ENCODE peak calls at places on chromosomes 12 and 14, in eight cellular contexts. One of them, this sample, is unnamed.

GRCh38 chr14:32217301-32217700 is 14.2 kb upstream of the RNU6-8 start:
- DNase-seq in heart right ventricle: no peak
- DNase-seq in cardiac muscle cell: no peak
- DNase-seq in GM20000: no peak
- DNase-seq in coronary artery: no peak
- DNase-seq in fibroblast of the aortic adventitia: no peak
- DNase-seq in GM06990: no peak
- DNase-seq in astrocyte of the spinal cord: no peak
- DNase-seq in this sample: no peak

GRCh38 chr12:78961171-78961570 is 96.6 kb downstream of the SYT1 start:
- DNase-seq in heart right ventricle: no peak
- DNase-seq in cardiac muscle cell: no peak
- DNase-seq in GM20000: no peak
- DNase-seq in coronary artery: no peak
- DNase-seq in fibroblast of the aortic adventitia: no peak
- DNase-seq in GM06990: no peak
- DNase-seq in astrocyte of the spinal cord: no peak
- DNase-seq in this sample: no peak

GRCh38 chr12:94227066-94227465 is 78.7 kb downstream of the PLXNC1 start:
- DNase-seq in heart right ventricle: no peak
- DNase-seq in cardiac muscle cell: no peak
- DNase-seq in GM20000: no peak
- DNase-seq in coronary artery: no peak
- DNase-seq in fibroblast of the aortic adventitia: no peak
- DNase-seq in GM06990: no peak
- DNase-seq in astrocyte of the spinal cord: no peak
- DNase-seq in this sample: no peak

GRCh38 chr14:92531151-92531873 is 17.7 kb downstream of the RIN3 start:
- DNase-seq in heart right ventricle: no peak
- DNase-seq in cardiac muscle cell: no peak
- DNase-seq in GM20000: no peak
- DNase-seq in coronary artery: no peak
- DNase-seq in fibroblast of the aortic adventitia: no peak
- DNase-seq in GM06990: no peak
- DNase-seq in astrocyte of the spinal cord: no peak
- DNase-seq in this sample: no peak

GRCh38 chr14:19873178-19873577 is 1.8 kb upstream of the OR4K2 start:
- DNase-seq in heart right ventricle: no peak
- DNase-seq in cardiac muscle cell: no peak
- DNase-seq in GM20000: no peak
- DNase-seq in coronary artery: no peak
- DNase-seq in fibroblast of the aortic adventitia: no peak
- DNase-seq in GM06990: no peak
- DNase-seq in astrocyte of the spinal cord: no peak
- DNase-seq in this sample: no peak

GRCh38 chr14:105187116-105187515 is 6.0 kb upstream of the NUDT14 start:
- DNase-seq in heart right ventricle: no peak
- DNase-seq in cardiac muscle cell: no peak
- DNase-seq in GM20000: no peak
- DNase-seq in coronary artery: no peak
- DNase-seq in fibroblast of the aortic adventitia: no peak
- DNase-seq in GM06990: no peak
- DNase-seq in astrocyte of the spinal cord: no peak
- DNase-seq in this sample: no peak

GRCh38 chr12:104863549-104863948 is 94.5 kb downstream of the SLC41A2 start:
- DNase-seq in heart right ventricle: no peak
- DNase-seq in cardiac muscle cell: no peak
- DNase-seq in GM20000: no peak
- DNase-seq in coronary artery: no peak
- DNase-seq in fibroblast of the aortic adventitia: peak; percentile 77
- DNase-seq in GM06990: no peak
- DNase-seq in astrocyte of the spinal cord: no peak
- DNase-seq in this sample: no peak

GRCh38 chr14:104724981-104725771 is 1.1 kb downstream of the ADSS1 start:
- DNase-seq in heart right ventricle: peak; percentile 65
- DNase-seq in cardiac muscle cell: peak; percentile 39
- DNase-seq in GM20000: no peak
- DNase-seq in coronary artery: no peak
- DNase-seq in fibroblast of the aortic adventitia: peak; percentile 27
- DNase-seq in GM06990: no peak
- DNase-seq in astrocyte of the spinal cord: peak; percentile 33
- DNase-seq in this sample: no peak

GRCh38 chr14:28756896-28757570 is 9.6 kb upstream of the FOXG1 start:
- DNase-seq in heart right ventricle: no peak
- DNase-seq in cardiac muscle cell: peak; percentile 64
- DNase-seq in GM20000: no peak
- DNase-seq in coronary artery: no peak
- DNase-seq in fibroblast of the aortic adventitia: peak; percentile 60
- DNase-seq in GM06990: no peak
- DNase-seq in astrocyte of the spinal cord: peak; percentile 71
- DNase-seq in this sample: no peak

GRCh38 chr14:44347316-44347715 is 159.8 kb downstream of the FSCB start:
- DNase-seq in heart right ventricle: no peak
- DNase-seq in cardiac muscle cell: no peak
- DNase-seq in GM20000: no peak
- DNase-seq in coronary artery: no peak
- DNase-seq in fibroblast of the aortic adventitia: no peak
- DNase-seq in GM06990: no peak
- DNase-seq in astrocyte of the spinal cord: no peak
- DNase-seq in this sample: no peak

GRCh38 chr14:77654001-77654431 is 37.6 kb upstream of the SPTLC2 start:
- DNase-seq in heart right ventricle: no peak
- DNase-seq in cardiac muscle cell: no peak
- DNase-seq in GM20000: no peak
- DNase-seq in coronary artery: no peak
- DNase-seq in fibroblast of the aortic adventitia: no peak
- DNase-seq in GM06990: no peak
- DNase-seq in astrocyte of the spinal cord: no peak
- DNase-seq in this sample: no peak

GRCh38 chr14:95227279-95227860 is 70.0 kb upstream of the DICER1 start:
- DNase-seq in heart right ventricle: no peak
- DNase-seq in cardiac muscle cell: no peak
- DNase-seq in GM20000: no peak
- DNase-seq in coronary artery: peak; percentile 59
- DNase-seq in fibroblast of the aortic adventitia: no peak
- DNase-seq in GM06990: no peak
- DNase-seq in astrocyte of the spinal cord: peak; percentile 85
- DNase-seq in this sample: no peak

GRCh38 chr12:132243596-132244289 is 85.6 kb downstream of the GALNT9 start:
- DNase-seq in heart right ventricle: no peak
- DNase-seq in cardiac muscle cell: peak; percentile 42
- DNase-seq in GM20000: no peak
- DNase-seq in coronary artery: no peak
- DNase-seq in fibroblast of the aortic adventitia: no peak
- DNase-seq in GM06990: no peak
- DNase-seq in astrocyte of the spinal cord: no peak
- DNase-seq in this sample: no peak

GRCh38 chr12:23424685-23425084 is 524.8 kb downstream of the SOX5 start:
- DNase-seq in heart right ventricle: no peak
- DNase-seq in cardiac muscle cell: no peak
- DNase-seq in GM20000: no peak
- DNase-seq in coronary artery: no peak
- DNase-seq in fibroblast of the aortic adventitia: no peak
- DNase-seq in GM06990: no peak
- DNase-seq in astrocyte of the spinal cord: no peak
- DNase-seq in this sample: no peak

GRCh38 chr12:96258451-96258933 is 64.3 kb downstream of the ELK3 start:
- DNase-seq in heart right ventricle: peak; percentile 89
- DNase-seq in cardiac muscle cell: no peak
- DNase-seq in GM20000: no peak
- DNase-seq in coronary artery: no peak
- DNase-seq in fibroblast of the aortic adventitia: peak; percentile 91
- DNase-seq in GM06990: no peak
- DNase-seq in astrocyte of the spinal cord: peak; percentile 91
- DNase-seq in this sample: no peak

GRCh38 chr14:95388699-95389098 is 69.0 kb upstream of the CLMN start:
- DNase-seq in heart right ventricle: no peak
- DNase-seq in cardiac muscle cell: no peak
- DNase-seq in GM20000: no peak
- DNase-seq in coronary artery: no peak
- DNase-seq in fibroblast of the aortic adventitia: no peak
- DNase-seq in GM06990: no peak
- DNase-seq in astrocyte of the spinal cord: no peak
- DNase-seq in this sample: no peak

GRCh38 chr14:92207928-92208265 is 86.1 kb downstream of the CPSF2 start:
- DNase-seq in heart right ventricle: no peak
- DNase-seq in cardiac muscle cell: no peak
- DNase-seq in GM20000: no peak
- DNase-seq in coronary artery: no peak
- DNase-seq in fibroblast of the aortic adventitia: no peak
- DNase-seq in GM06990: no peak
- DNase-seq in astrocyte of the spinal cord: no peak
- DNase-seq in this sample: no peak

GRCh38 chr14:80615831-80616230 is 325.7 kb downstream of the CEP128 start:
- DNase-seq in heart right ventricle: no peak
- DNase-seq in cardiac muscle cell: no peak
- DNase-seq in GM20000: peak; percentile 36
- DNase-seq in coronary artery: no peak
- DNase-seq in fibroblast of the aortic adventitia: no peak
- DNase-seq in GM06990: peak; percentile 4
- DNase-seq in astrocyte of the spinal cord: no peak
- DNase-seq in this sample: no peak
- TF ChIP-seq CTCF in heart right ventricle: no peak
- TF ChIP-seq CTCF in cardiac muscle cell: no peak
- TF ChIP-seq CTCF in GM20000: no peak
- TF ChIP-seq CTCF in coronary artery: no peak
- TF ChIP-seq CTCF in fibroblast of the aortic adventitia: no peak
- TF ChIP-seq CTCF in GM06990: no peak
- TF ChIP-seq CTCF in astrocyte of the spinal cord: no peak
- TF ChIP-seq CTCF in this sample: no peak

DNA sequence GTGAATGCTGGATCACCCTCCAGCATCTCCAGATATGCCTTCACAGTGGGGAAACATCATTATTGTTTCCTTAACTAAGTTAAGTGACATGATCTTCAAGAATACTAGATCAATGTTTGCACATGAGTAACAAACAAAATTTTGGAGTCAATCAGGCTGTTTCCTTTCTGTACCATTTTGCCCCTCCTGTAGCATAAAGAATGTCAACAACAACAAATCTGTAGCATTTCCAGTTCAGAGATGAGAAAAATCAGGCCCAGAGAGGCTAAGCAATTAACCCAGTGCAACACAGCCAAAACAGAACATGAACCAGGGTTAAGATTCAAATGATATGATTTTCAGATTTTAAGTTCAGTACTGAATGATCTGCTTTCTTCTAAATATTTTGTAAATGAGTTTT is 31.7 kb downstream of the SRRM4 start:
- DNase-seq in heart right ventricle: no peak
- DNase-seq in cardiac muscle cell: no peak
- DNase-seq in GM20000: no peak
- DNase-seq in coronary artery: no peak
- DNase-seq in fibroblast of the aortic adventitia: no peak
- DNase-seq in GM06990: no peak
- DNase-seq in astrocyte of the spinal cord: no peak
- DNase-seq in this sample: no peak
- TF ChIP-seq CTCF in heart right ventricle: no peak
- TF ChIP-seq CTCF in cardiac muscle cell: no peak
- TF ChIP-seq CTCF in GM20000: no peak
- TF ChIP-seq CTCF in coronary artery: no peak
- TF ChIP-seq CTCF in fibroblast of the aortic adventitia: no peak
- TF ChIP-seq CTCF in GM06990: no peak
- TF ChIP-seq CTCF in astrocyte of the spinal cord: no peak
- TF ChIP-seq CTCF in this sample: no peak

GRCh38 chr14:101773378-101773777 is 11.9 kb downstream of the PPP2R5C start:
- DNase-seq in heart right ventricle: no peak
- DNase-seq in cardiac muscle cell: no peak
- DNase-seq in GM20000: no peak
- DNase-seq in coronary artery: no peak
- DNase-seq in fibroblast of the aortic adventitia: no peak
- DNase-seq in GM06990: no peak
- DNase-seq in astrocyte of the spinal cord: no peak
- DNase-seq in this sample: no peak

GRCh38 chr14:101774006-101774755 is 12.7 kb downstream of the PPP2R5C start:
- DNase-seq in heart right ventricle: no peak
- DNase-seq in cardiac muscle cell: no peak
- DNase-seq in GM20000: no peak
- DNase-seq in coronary artery: no peak
- DNase-seq in fibroblast of the aortic adventitia: no peak
- DNase-seq in GM06990: no peak
- DNase-seq in astrocyte of the spinal cord: no peak
- DNase-seq in this sample: no peak

GRCh38 chr14:101775756-101776292 is 14.3 kb downstream of the PPP2R5C start:
- DNase-seq in heart right ventricle: peak; percentile 67
- DNase-seq in cardiac muscle cell: no peak
- DNase-seq in GM20000: no peak
- DNase-seq in coronary artery: no peak
- DNase-seq in fibroblast of the aortic adventitia: no peak
- DNase-seq in GM06990: no peak
- DNase-seq in astrocyte of the spinal cord: no peak
- DNase-seq in this sample: no peak

GRCh38 chr14:101776315-101776714 is 14.8 kb downstream of the PPP2R5C start:
- DNase-seq in heart right ventricle: no peak
- DNase-seq in cardiac muscle cell: no peak
- DNase-seq in GM20000: no peak
- DNase-seq in coronary artery: no peak
- DNase-seq in fibroblast of the aortic adventitia: no peak
- DNase-seq in GM06990: no peak
- DNase-seq in astrocyte of the spinal cord: no peak
- DNase-seq in this sample: no peak

GRCh38 chr14:101774814-101775213 is 13.3 kb downstream of the PPP2R5C start:
- DNase-seq in heart right ventricle: no peak
- DNase-seq in cardiac muscle cell: no peak
- DNase-seq in GM20000: no peak
- DNase-seq in coronary artery: no peak
- DNase-seq in fibroblast of the aortic adventitia: no peak
- DNase-seq in GM06990: no peak
- DNase-seq in astrocyte of the spinal cord: no peak
- DNase-seq in this sample: no peak
- TF ChIP-seq CTCF in heart right ventricle: no peak
- TF ChIP-seq CTCF in cardiac muscle cell: no peak
- TF ChIP-seq CTCF in GM20000: no peak
- TF ChIP-seq CTCF in coronary artery: no peak
- TF ChIP-seq CTCF in fibroblast of the aortic adventitia: no peak
- TF ChIP-seq CTCF in GM06990: no peak
- TF ChIP-seq CTCF in astrocyte of the spinal cord: no peak
- TF ChIP-seq CTCF in this sample: no peak

GRCh38 chr12:103772367-103773108 is 68.5 kb downstream of the NT5DC3 start:
- DNase-seq in heart right ventricle: no peak
- DNase-seq in cardiac muscle cell: peak; percentile 36
- DNase-seq in GM20000: no peak
- DNase-seq in coronary artery: no peak
- DNase-seq in fibroblast of the aortic adventitia: no peak
- DNase-seq in GM06990: no peak
- DNase-seq in astrocyte of the spinal cord: no peak
- DNase-seq in this sample: no peak

GRCh38 chr12:103769240-103769945 is 71.6 kb downstream of the NT5DC3 start:
- DNase-seq in heart right ventricle: no peak
- DNase-seq in cardiac muscle cell: no peak
- DNase-seq in GM20000: no peak
- DNase-seq in coronary artery: no peak
- DNase-seq in fibroblast of the aortic adventitia: no peak
- DNase-seq in GM06990: no peak
- DNase-seq in astrocyte of the spinal cord: no peak
- DNase-seq in this sample: no peak

GRCh38 chr12:103768467-103769123 is 72.4 kb downstream of the NT5DC3 start:
- DNase-seq in heart right ventricle: no peak
- DNase-seq in cardiac muscle cell: no peak
- DNase-seq in GM20000: no peak
- DNase-seq in coronary artery: no peak
- DNase-seq in fibroblast of the aortic adventitia: no peak
- DNase-seq in GM06990: no peak
- DNase-seq in astrocyte of the spinal cord: peak; percentile 24
- DNase-seq in this sample: no peak

GRCh38 chr12:103773109-103773905 is 67.7 kb downstream of the NT5DC3 start:
- DNase-seq in heart right ventricle: peak; percentile 28
- DNase-seq in cardiac muscle cell: no peak
- DNase-seq in GM20000: no peak
- DNase-seq in coronary artery: no peak
- DNase-seq in fibroblast of the aortic adventitia: peak; percentile 6
- DNase-seq in GM06990: no peak
- DNase-seq in astrocyte of the spinal cord: peak; percentile 48
- DNase-seq in this sample: no peak

GRCh38 chr12:103771466-103771865 is 69.6 kb downstream of the NT5DC3 start:
- DNase-seq in heart right ventricle: peak; percentile 18
- DNase-seq in cardiac muscle cell: peak; percentile 65
- DNase-seq in GM20000: peak; percentile 18
- DNase-seq in coronary artery: no peak
- DNase-seq in fibroblast of the aortic adventitia: peak; percentile 53
- DNase-seq in GM06990: no peak
- DNase-seq in astrocyte of the spinal cord: peak; percentile 35
- DNase-seq in this sample: no peak
- TF ChIP-seq CTCF in heart right ventricle: peak; percentile 30
- TF ChIP-seq CTCF in cardiac muscle cell: peak; percentile 69
- TF ChIP-seq CTCF in GM20000: no peak
- TF ChIP-seq CTCF in coronary artery: peak; percentile 10
- TF ChIP-seq CTCF in fibroblast of the aortic adventitia: peak; percentile 83
- TF ChIP-seq CTCF in GM06990: peak; percentile 35
- TF ChIP-seq CTCF in astrocyte of the spinal cord: peak; percentile 66
- TF ChIP-seq CTCF in this sample: peak; percentile 45

This sample was measured in vagina.